ENCODE peak calls at places on chromosomes 4 and X, in seven cellular contexts. Y, E, R, X, C, M and P are unnamed samples.

GRCh38 chrX:133909888-133910287 is 75.5 kb downstream of the GPC3 start:
- DNase-seq in C (no peak), X (no peak), R (no peak), E (no peak), Y (no peak), M (no peak), P (no peak)

GRCh38 chr4:52051615-52052474 is 741 bp downstream of the SPATA18 start:
- DNase-seq in R (peak), X (peak), M (peak), E (peak), Y (peak), C (peak), P (no peak)

GRCh38 chr4:38873290-38873949 is 5.8 kb downstream of the FAM114A1 start:
- DNase-seq in M (no peak), Y (no peak), X (no peak), C (no peak), E (no peak), R (no peak), P (no peak)

GRCh38 chr4:97153042-97153441 is 990.2 kb downstream of the STPG2 start:
- DNase-seq in X (peak), R (peak), E (no peak), Y (peak), M (peak), C (no peak), P (no peak)

GRCh38 chr4:184649971-184650855 is 675 bp downstream of the PRIMPOL start:
- DNase-seq in M (peak), X (peak), C (no peak), E (peak), R (peak), Y (peak), P (no peak)

GRCh38 chr4:125481334-125481733 is 166.6 kb downstream of the FAT4 start:
- DNase-seq in E (no peak), R (no peak), Y (no peak), X (no peak), M (no peak), C (no peak), P (no peak)

GRCh38 chrX:80765226-80765625 is 44.5 kb downstream of the BRWD3 start:
- DNase-seq in M (peak), C (no peak), Y (peak), R (peak), X (no peak), E (peak), P (no peak)

GRCh38 chr4:6845574-6845973 is 63.0 kb downstream of the KIAA0232 start:
- DNase-seq in Y (no peak), E (no peak), R (no peak), M (no peak), X (no peak), C (no peak), P (no peak)

GRCh38 chr4:56981795-56982201 is 3.1 kb downstream of the POLR2B start:
- DNase-seq in E (peak), Y (peak), X (no peak), C (no peak), R (no peak), M (peak), P (no peak)

GRCh38 chr4:184364100-184364921 is 110.0 kb downstream of the IRF2 start:
- DNase-seq in C (no peak), R (no peak), X (no peak), Y (no peak), E (no peak), M (no peak), P (no peak)

GRCh38 chrX:47648376-47648775 is 2.0 kb downstream of the ELK1 start:
- DNase-seq in X (no peak), C (no peak), E (peak), M (peak), Y (no peak), R (no peak), P (no peak)

GRCh38 chrX:123860506-123860840 is 620 bp downstream of the XIAP start:
- DNase-seq in R (no peak), C (no peak), X (peak), E (no peak), M (no peak), Y (peak), P (no peak)

GRCh38 chr4:143184217-143184502 is 557 bp upstream of the USP38 start:
- DNase-seq in X (no peak), M (no peak), Y (no peak), E (no peak), C (no peak), R (no peak), P (no peak)

GRCh38 chrX:100410083-100410590 is at the start of gene PCDH19:
- DNase-seq in E (peak), C (no peak), Y (peak), X (peak), R (peak), M (peak), P (no peak)

GRCh38 chr4:78059524-78059889 is 2.4 kb downstream of the FRAS1 start:
- DNase-seq in E (peak), Y (peak), R (peak), M (peak), C (no peak), X (peak), P (peak)

GRCh38 chrX:31366076-31366475 is 294.2 kb upstream of the FTHL17 start:
- DNase-seq in C (no peak), X (no peak), M (no peak), R (no peak), Y (no peak), E (no peak), P (no peak)

GRCh38 chr4:101993841-101994221 is 203.3 kb downstream of the BANK1 start:
- DNase-seq in E (no peak), X (no peak), R (no peak), M (no peak), C (no peak), Y (no peak), P (no peak)

GRCh38 chr4:179007758-179008157 is 1565.5 kb upstream of the AGA start:
- DNase-seq in M (no peak), Y (no peak), C (no peak), R (no peak), X (no peak), E (no peak), P (no peak)

GRCh38 chrX:105464611-105465010 is 244.1 kb upstream of the TEX13A start:
- DNase-seq in R (peak), C (no peak), Y (no peak), E (no peak), X (no peak), M (no peak), P (no peak)

GRCh38 chrX:40402771-40403533 is 177.8 kb upstream of the ATP6AP2 start:
- DNase-seq in E (peak), M (peak), C (no peak), X (peak), R (peak), Y (peak), P (no peak)

GRCh38 chrX:19964017-19964710 is 26.7 kb downstream of the BCLAF3 start:
- DNase-seq in M (no peak), Y (no peak), C (peak), R (peak), X (no peak), E (no peak), P (no peak)

GRCh38 chr4:21830272-21830671 is 118.3 kb downstream of the KCNIP4 start:
- DNase-seq in E (no peak), R (no peak), X (no peak), C (no peak), Y (peak), M (no peak), P (no peak)

GRCh38 chr4:164706675-164707074 is 47.3 kb upstream of the SMIM31 start:
- DNase-seq in M (no peak), E (no peak), R (no peak), Y (no peak), C (no peak), X (no peak), P (no peak)

GRCh38 chr4:83212041-83212851 is 72.4 kb downstream of the COQ2 start:
- DNase-seq in E (no peak), Y (no peak), C (peak), R (peak), X (peak), M (no peak), P (no peak)

GRCh38 chr4:45147866-45148265 is 421.5 kb upstream of the GNPDA2 start:
- DNase-seq in X (no peak), R (peak), E (no peak), Y (no peak), C (no peak), M (peak), P (no peak)

GRCh38 chr4:115113382-115114106 is at the start of gene NDST4:
- DNase-seq in R (peak), C (no peak), E (no peak), X (peak), M (peak), Y (no peak), P (peak)

GRCh38 chrX:103782640-103783039 is 6.0 kb downstream of the PLP1 start:
- DNase-seq in C (no peak), X (no peak), Y (no peak), R (no peak), E (no peak), M (no peak), P (no peak)

GRCh38 chr4:124710253-124710849 is 2.2 kb downstream of the ANKRD50 start:
- DNase-seq in M (peak), X (no peak), Y (peak), R (peak), C (no peak), E (peak), P (no peak)

GRCh38 chr4:147182041-147182440 is 236.4 kb upstream of the TTC29 start:
- DNase-seq in M (no peak), E (no peak), C (no peak), X (no peak), R (no peak), Y (no peak), P (no peak)

GRCh38 chr4:176794151-176794550 is 1.4 kb upstream of the VEGFC start:
- DNase-seq in M (peak), C (no peak), E (peak), X (no peak), R (peak), Y (peak), P (no peak)

GRCh38 chrX:130174051-130174704 is 2.4 kb downstream of the RAB33A start:
- DNase-seq in C (no peak), M (peak), R (no peak), X (no peak), Y (peak), E (peak), P (no peak)

GRCh38 chr4:114734581-114734980 is 136.0 kb downstream of the UGT8 start:
- DNase-seq in X (no peak), C (no peak), E (no peak), R (no peak), Y (no peak), M (no peak), P (no peak)

GRCh38 chr4:145234086-145234694 is 53.8 kb upstream of the OTUD4 start:
- DNase-seq in X (peak), C (peak), R (peak), Y (peak), E (peak), M (peak), P (no peak)

GRCh38 chr4:114691865-114692264 is 93.3 kb downstream of the UGT8 start:
- DNase-seq in Y (no peak), R (no peak), M (no peak), E (no peak), X (no peak), C (no peak), P (no peak)

GRCh38 chrX:41491267-41492004 is 44.3 kb downstream of the NYX start:
- DNase-seq in Y (peak), M (peak), X (peak), C (no peak), R (peak), E (peak), P (no peak)

GRCh38 chrX:77910108-77910840 is at the start of gene ATP7A:
- DNase-seq in Y (peak), C (peak), M (peak), R (peak), X (peak), E (peak), P (no peak)

GRCh38 chr4:95701500-95701899 is 138.4 kb upstream of the PDHA2 start:
- DNase-seq in C (no peak), R (peak), Y (peak), X (no peak), M (peak), E (no peak), P (no peak)

DNA sequence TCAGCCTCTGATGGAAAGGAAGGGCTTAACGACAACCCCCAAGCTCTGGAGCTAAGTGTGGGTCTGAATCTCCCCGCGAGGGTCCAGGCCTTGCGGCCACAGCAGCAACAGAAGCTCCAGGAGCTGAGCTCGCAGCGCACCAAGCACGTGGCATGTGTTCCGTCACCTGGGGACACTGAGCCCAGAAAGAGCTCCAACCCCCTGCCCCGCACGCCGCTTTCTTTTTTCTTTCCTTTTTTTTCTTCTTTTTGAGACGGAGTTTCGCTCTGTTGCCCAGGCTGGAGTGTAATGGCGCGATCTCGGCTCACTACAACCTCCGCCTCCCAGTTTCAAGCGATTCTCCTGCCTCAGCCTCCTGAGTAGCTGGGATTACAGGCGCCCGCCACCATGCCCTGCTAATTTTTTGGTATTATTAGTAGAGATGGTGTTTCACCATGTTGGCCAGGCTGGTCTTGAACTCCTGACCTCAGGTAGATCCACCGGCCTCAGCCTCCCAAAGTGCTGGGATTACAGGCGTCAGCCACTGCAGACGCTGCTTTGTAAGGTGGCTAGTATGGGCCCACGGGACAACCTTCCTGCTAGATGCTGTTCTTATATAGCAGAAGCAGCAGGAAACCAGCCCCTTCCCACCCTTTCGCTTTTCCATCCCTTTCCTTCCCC is 685 bp upstream of the TNIP2 start:
- DNase-seq in M (no peak), R (no peak), C (no peak), X (no peak), Y (no peak), E (no peak), P (no peak)
- H3K4me3 ChIP-seq in M (peak), R (peak), C (peak), X (no peak), Y (peak), E (peak), P (peak)

GRCh38 chr4:76856183-76856969 is 41.6 kb downstream of the SOWAHB start:
- DNase-seq in M (peak), R (no peak), C (no peak), Y (peak), E (peak), X (peak), P (no peak)
- H3K4me3 ChIP-seq in M (no peak), R (no peak), C (no peak), Y (no peak), E (no peak), X (no peak), P (no peak)

GRCh38 chrX:137034508-137034872 is 695 bp upstream of the GPR101 start:
- DNase-seq in X (no peak), C (no peak), M (no peak), R (no peak), E (no peak), Y (no peak), P (no peak)

GRCh38 chrX:137032378-137032694 is 1.5 kb downstream of the GPR101 start:
- DNase-seq in X (no peak), C (no peak), E (no peak), R (no peak), Y (no peak), M (no peak), P (no peak)

GRCh38 chrX:137031517-137032377 is 2.0 kb downstream of the GPR101 start:
- DNase-seq in X (peak), R (peak), Y (peak), E (peak), M (peak), C (peak), P (peak)

GRCh38 chrX:137033774-137034507 is at the start of gene GPR101:
- DNase-seq in E (no peak), C (no peak), M (no peak), X (no peak), R (no peak), Y (no peak), P (no peak)

GRCh38 chrX:137032841-137033773 is 688 bp downstream of the GPR101 start:
- DNase-seq in M (no peak), C (no peak), R (no peak), X (no peak), Y (no peak), E (no peak), P (no peak)
- H3K4me3 ChIP-seq in M (peak), C (no peak), R (no peak), X (no peak), Y (no peak), E (no peak), P (peak)

GRCh38 chrX:49184294-49185061 is 1.7 kb downstream of the PRICKLE3 start:
- DNase-seq in X (peak), Y (peak), R (peak), C (peak), M (peak), E (peak), P (peak)
- H3K4me3 ChIP-seq in X (no peak), Y (peak), R (peak), C (peak), M (peak), E (peak), P (peak)

GRCh38 chrX:117969782-117970181 is 146.8 kb downstream of the KLHL13 start:
- DNase-seq in M (no peak), C (no peak), E (no peak), Y (no peak), R (no peak), X (no peak), P (no peak)
- H3K4me3 ChIP-seq in M (no peak), C (no peak), E (no peak), Y (no peak), R (no peak), X (no peak), P (no peak)

DNA sequence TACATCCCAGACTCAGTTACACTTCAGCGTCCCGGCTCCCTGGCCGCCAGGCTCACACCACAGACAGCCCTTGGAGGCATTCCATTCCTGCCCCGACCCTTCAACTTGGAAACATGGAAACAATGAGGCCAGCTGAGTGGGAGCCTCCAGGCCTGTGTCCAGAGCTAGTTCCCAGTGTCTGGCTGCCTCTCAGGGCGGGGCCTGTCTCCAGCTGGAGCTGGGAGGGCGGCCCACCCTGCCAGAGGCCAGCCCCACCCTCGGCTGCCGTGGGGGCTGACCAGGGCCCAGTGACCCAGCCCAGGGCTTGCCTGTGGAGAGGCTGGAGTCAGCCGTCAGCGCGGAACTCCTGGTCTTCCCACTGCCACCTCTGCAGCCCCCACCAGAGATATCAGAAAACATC is 37.4 kb upstream of the SPON2 start:
- DNase-seq in E (peak), M (peak), X (no peak), R (no peak), C (no peak), Y (peak), P (no peak)
- H3K4me3 ChIP-seq in E (no peak), M (no peak), X (no peak), R (no peak), C (no peak), Y (no peak), P (no peak)

GRCh38 chr4:153204247-153205027 is at the start of gene TRIM2:
- DNase-seq in C (no peak), E (peak), X (peak), Y (peak), R (no peak), M (peak), P (peak)
- H3K4me3 ChIP-seq in C (no peak), E (peak), X (peak), Y (peak), R (no peak), M (peak), P (peak)

GRCh38 chr4:127214001-127214400 is 418.8 kb upstream of the INTU start:
- DNase-seq in X (no peak), C (no peak), R (no peak), E (no peak), Y (no peak), M (no peak), P (no peak)
- H3K4me3 ChIP-seq in X (no peak), C (no peak), R (no peak), E (no peak), Y (no peak), M (no peak), P (no peak)